ENCODE peak calls at places on chromosomes 16 and 17, in seven cellular contexts. F is brain microvascular endothelial cell, Q is PC-3, N is thyroid gland, X is lung, A is astrocyte, H is DND-41. S is an unnamed sample.

GRCh38 chr16:58421529-58421928 is 29.3 kb downstream of the GINS3 start:
- DNase-seq in F (no peak), Q (peak), N (peak), X (no peak), A (peak), H (no peak), S (no peak)

GRCh38 chr17:45341389-45342158 is 24.8 kb upstream of the MAP3K14 start:
- DNase-seq in F (peak), Q (peak), N (peak), X (peak), A (peak), H (no peak), S (peak)

GRCh38 chr17:80426671-80427326 is 11.8 kb downstream of the ENDOV start:
- DNase-seq in F (peak), Q (peak), N (peak), X (peak), A (peak), H (peak), S (peak)

GRCh38 chr16:55835578-55835977 is 2.7 kb upstream of the CES1 start:
- DNase-seq in F (no peak), Q (no peak), N (peak), X (peak), A (no peak), H (no peak), S (no peak)

GRCh38 chr17:80123791-80124190 is 22.4 kb downstream of the GAA start:
- DNase-seq in F (no peak), Q (peak), N (no peak), X (no peak), A (peak), H (no peak), S (no peak)

GRCh38 chr16:85104821-85105391 is 7.4 kb downstream of the CIBAR2 start:
- DNase-seq in F (no peak), Q (no peak), N (no peak), X (no peak), A (no peak), H (no peak), S (no peak)

GRCh38 chr17:38605852-38606645 is at the start of gene SRCIN1:
- DNase-seq in F (no peak), Q (peak), N (peak), X (no peak), A (no peak), H (peak), S (peak)

GRCh38 chr17:48144976-48145798 is 37.6 kb downstream of the SNX11 start:
- DNase-seq in F (no peak), Q (no peak), N (no peak), X (no peak), A (no peak), H (no peak), S (no peak)

GRCh38 chr17:56834380-56835258 is 668 bp downstream of the DGKE start:
- DNase-seq in F (no peak), Q (peak), N (peak), X (no peak), A (peak), H (no peak), S (peak)

GRCh38 chr16:25627641-25628040 is 64.1 kb upstream of the HS3ST4 start:
- DNase-seq in F (no peak), Q (no peak), N (no peak), X (no peak), A (no peak), H (no peak), S (no peak)
- H3K27ac ChIP-seq in F (no peak), Q (no peak), N (no peak), X (no peak), A (no peak), H (no peak), S (no peak)

GRCh38 chr17:78497115-78497540 is 80.1 kb downstream of the DNAH17 start:
- DNase-seq in F (peak), Q (peak), N (peak), X (peak), A (peak), H (peak), S (peak)
- H3K27ac ChIP-seq in F (no peak), Q (no peak), N (no peak), X (no peak), A (no peak), H (no peak), S (no peak)

GRCh38 chr16:66800856-66801255 is 528 bp downstream of the TERB1 start:
- DNase-seq in F (no peak), Q (no peak), N (no peak), X (no peak), A (no peak), H (no peak), S (no peak)

GRCh38 chr16:66798162-66798561 is 3.2 kb downstream of the TERB1 start:
- DNase-seq in F (peak), Q (no peak), N (no peak), X (no peak), A (peak), H (no peak), S (no peak)

GRCh38 chr16:66801320-66802105 is at the start of gene TERB1:
- DNase-seq in F (no peak), Q (no peak), N (no peak), X (no peak), A (no peak), H (no peak), S (no peak)
- H3K27ac ChIP-seq in F (no peak), Q (no peak), N (no peak), X (no peak), A (no peak), H (no peak), S (no peak)

GRCh38 chr17:64094412-64094811 is 35.5 kb downstream of the ERN1 start:
- DNase-seq in F (no peak), Q (no peak), N (no peak), X (no peak), A (no peak), H (no peak), S (no peak)
- H3K27ac ChIP-seq in F (no peak), Q (peak), N (peak), X (peak), A (no peak), H (no peak), S (no peak)

S was measured in uterus.